ENCODE peak calls at places on chromosomes 6 and 20, in seven cellular contexts. W is fibroblast of the aortic adventitia; F is CD8-positive, alpha-beta T cell; L is heart right ventricle; H is progenitor cell of endocrine pancreas; Y is neural crest cell; A is endothelial cell of umbilical vein. B is an unnamed sample.

GRCh38 chr20:51510961-51511360 is 31.6 kb downstream of the NFATC2 start:
- DNase-seq in W (peak), F (no peak), L (no peak), Y (no peak), H (no peak), A (no peak), B (no peak)

GRCh38 chr20:47237715-47238114 is 118.8 kb downstream of the ZMYND8 start:
- DNase-seq in W (no peak), H (no peak), F (no peak), L (no peak), Y (no peak), A (no peak), B (no peak)

GRCh38 chr20:53813728-53814459 is 220.3 kb upstream of the ZNF217 start:
- DNase-seq in F (no peak), H (no peak), A (no peak), Y (no peak), W (no peak), L (no peak), B (no peak)

GRCh38 chr6:46918830-46919229 is 2.9 kb downstream of the ADGRF5 start:
- DNase-seq in F (no peak), W (no peak), H (no peak), A (peak), L (no peak), Y (no peak), B (no peak)

GRCh38 chr6:84498905-84499304 is 265.5 kb downstream of the TBX18 start:
- DNase-seq in H (no peak), L (no peak), W (no peak), Y (no peak), A (no peak), F (no peak), B (no peak)

GRCh38 chr6:84074988-84075781 is 41.6 kb downstream of the MRAP2 start:
- DNase-seq in L (no peak), F (no peak), W (peak), A (peak), Y (no peak), H (no peak), B (no peak)

GRCh38 chr20:25271486-25272222 is 23.8 kb downstream of the PYGB start:
- DNase-seq in L (peak), H (no peak), Y (no peak), A (no peak), F (no peak), W (no peak), B (no peak)

GRCh38 chr6:49980898-49981297 is 11.5 kb upstream of the DEFB113 start:
- DNase-seq in F (no peak), W (no peak), H (no peak), Y (no peak), L (no peak), A (no peak), B (no peak)

GRCh38 chr6:40000964-40001515 is 66.8 kb upstream of the MOCS1 start:
- DNase-seq in F (no peak), A (no peak), L (no peak), W (no peak), H (no peak), Y (no peak), B (no peak)

GRCh38 chr6:75418233-75418632 is 75.4 kb downstream of the FILIP1 start:
- DNase-seq in H (no peak), L (no peak), Y (no peak), F (no peak), W (no peak), A (peak), B (no peak)

GRCh38 chr20:9488063-9488462 is 26.3 kb upstream of the LAMP5 start:
- DNase-seq in Y (no peak), A (no peak), W (no peak), F (no peak), H (no peak), L (no peak), B (no peak)

GRCh38 chr20:35979528-35979927 is 11.1 kb downstream of the CNBD2 start:
- DNase-seq in W (no peak), H (no peak), F (no peak), L (no peak), A (no peak), Y (no peak), B (no peak)

GRCh38 chr6:105095139-105095538 is 84.7 kb downstream of the POPDC3 start:
- DNase-seq in A (no peak), L (no peak), H (no peak), F (no peak), Y (no peak), W (no peak), B (no peak)

GRCh38 chr6:79526897-79527296 is 10.3 kb downstream of the LCA5 start:
- DNase-seq in F (no peak), Y (no peak), H (no peak), A (no peak), L (no peak), W (no peak), B (no peak)

GRCh38 chr6:109344226-109344625 is 38.0 kb downstream of the CD164 start:
- DNase-seq in L (no peak), H (no peak), F (no peak), W (no peak), A (no peak), Y (no peak), B (no peak)

GRCh38 chr20:58219342-58219700 is 9.1 kb downstream of the ANKRD60 start:
- DNase-seq in H (no peak), A (no peak), F (no peak), L (no peak), W (no peak), Y (no peak), B (no peak)

GRCh38 chr6:37784585-37784967 is 35.0 kb upstream of the ZFAND3 start:
- DNase-seq in Y (no peak), A (no peak), H (no peak), L (no peak), W (no peak), F (no peak), B (no peak)

DNA sequence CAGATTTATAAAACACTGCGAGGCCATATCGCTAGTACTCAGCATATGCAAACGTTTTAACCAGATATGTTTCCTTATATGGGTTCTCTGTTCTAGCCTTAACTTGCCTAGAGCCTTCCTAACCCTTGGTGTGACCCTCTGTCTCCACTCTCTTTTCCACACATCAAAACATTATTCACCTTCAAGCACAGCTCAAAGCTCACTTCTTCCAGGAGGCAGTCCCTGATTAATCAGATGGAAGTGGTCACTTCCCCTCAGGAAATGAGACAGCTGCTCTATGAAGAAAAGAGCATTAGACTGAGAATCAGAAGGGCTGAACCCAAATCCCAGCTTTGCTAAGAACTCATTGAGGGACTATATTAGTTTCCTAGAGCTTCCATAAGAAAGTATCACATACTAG is 39.8 kb upstream of the SLC17A4 start:
- DNase-seq in W (no peak), L (no peak), Y (no peak), A (peak), H (no peak), F (no peak), B (no peak)
- TF ChIP-seq CTCF in W (no peak), L (no peak), Y (no peak), A (no peak), H (no peak), F (no peak), B (no peak)

GRCh38 chr6:6649824-6650349 is 61.4 kb downstream of the LY86 start:
- DNase-seq in A (no peak), W (no peak), F (no peak), L (no peak), Y (no peak), H (no peak), B (no peak)

GRCh38 chr6:6648659-6649343 is 60.3 kb downstream of the LY86 start:
- DNase-seq in Y (no peak), L (no peak), F (no peak), A (no peak), H (no peak), W (no peak), B (no peak)

GRCh38 chr6:6646384-6646783 is 57.9 kb downstream of the LY86 start:
- DNase-seq in L (no peak), F (no peak), Y (no peak), W (no peak), A (no peak), H (no peak), B (no peak)

GRCh38 chr6:6645266-6645917 is 56.9 kb downstream of the LY86 start:
- DNase-seq in H (no peak), A (no peak), Y (no peak), W (no peak), L (no peak), F (no peak), B (no peak)

DNA sequence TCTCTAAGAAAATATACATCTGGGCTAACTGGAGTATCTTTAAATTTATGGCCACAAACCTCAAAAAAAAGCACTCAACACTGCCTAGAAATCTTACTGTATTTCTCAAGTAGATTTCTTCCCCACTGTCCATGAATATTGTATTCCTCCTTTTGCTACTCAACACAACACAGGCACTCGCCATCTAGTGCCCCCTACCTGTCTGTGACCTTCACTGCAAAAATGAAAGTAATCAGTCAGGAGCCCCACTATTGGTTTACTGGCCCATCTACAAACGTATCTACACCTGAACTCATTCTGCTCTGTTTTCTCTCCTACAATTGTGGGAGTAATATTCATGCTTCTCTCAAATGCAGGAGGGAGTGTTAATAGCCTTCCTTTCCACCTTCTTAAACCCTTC is 58.3 kb downstream of the LY86 start:
- DNase-seq in F (no peak), Y (no peak), L (no peak), H (no peak), A (no peak), W (no peak), B (no peak)
- TF ChIP-seq CTCF in F (no peak), Y (no peak), L (no peak), H (no peak), A (no peak), W (no peak), B (no peak)

GRCh38 chr6:25138024-25138696 is 141.0 kb upstream of the CARMIL1 start:
- DNase-seq in L (peak), H (no peak), A (peak), W (peak), Y (no peak), F (peak), B (no peak)
- TF ChIP-seq CTCF in L (no peak), H (no peak), A (peak), W (peak), Y (no peak), F (no peak), B (no peak)

DNA sequence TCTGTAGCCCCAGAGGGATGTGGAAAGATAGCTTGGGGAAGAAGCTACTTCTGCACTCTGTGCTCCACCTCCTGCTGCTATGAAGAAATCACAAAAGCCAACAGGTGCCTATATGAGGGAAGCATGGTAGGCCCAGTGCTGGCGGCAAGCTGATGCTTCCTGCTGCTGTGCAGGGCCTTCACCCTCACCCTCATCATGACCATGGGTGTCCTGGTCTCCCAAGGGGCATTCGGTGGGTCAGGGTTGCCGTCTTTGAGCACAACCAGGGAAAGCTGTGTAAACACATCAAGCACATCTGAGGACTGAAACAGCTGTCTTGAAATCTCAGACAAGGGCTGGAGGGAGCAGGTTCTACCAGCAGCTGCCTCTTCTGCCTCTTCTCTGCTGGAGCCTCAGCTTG is 184.0 kb downstream of the FNDC1 start:
- DNase-seq in Y (no peak), A (no peak), H (no peak), W (no peak), L (no peak), F (no peak), B (no peak)
- TF ChIP-seq CTCF in Y (no peak), A (no peak), H (no peak), W (no peak), L (no peak), F (no peak), B (no peak)

DNA sequence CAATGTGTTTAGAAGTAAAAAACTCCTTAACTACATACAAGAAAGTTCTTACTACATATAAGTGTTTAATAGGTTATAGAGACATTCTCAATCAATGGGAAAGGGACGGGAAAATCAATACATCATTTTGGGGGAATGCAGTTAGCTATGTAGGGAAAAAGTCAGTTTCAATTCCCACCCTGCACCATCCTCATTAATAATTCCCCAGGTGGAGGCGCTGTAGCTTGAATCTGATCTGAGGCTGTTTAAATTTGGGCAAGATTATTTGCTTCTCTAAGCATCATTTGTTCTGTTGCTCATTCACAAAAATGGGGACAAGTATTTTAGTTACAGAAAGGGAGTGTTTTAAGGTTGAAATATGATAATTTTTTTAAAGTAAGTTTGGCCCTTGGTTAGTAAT is 19.1 kb downstream of the OLIG3 start:
- DNase-seq in W (no peak), Y (no peak), L (no peak), H (no peak), F (no peak), A (no peak), B (no peak)
- TF ChIP-seq CTCF in W (no peak), Y (peak), L (no peak), H (peak), F (no peak), A (no peak), B (peak)